ENCODE peak calls at places on chromosome 4, in ten cellular contexts. K is CD8-positive, alpha-beta T cell; D is psoas muscle; Y is stomach; A is heart right ventricle; W is mesendoderm; H is A549; U is effector memory CD4-positive, alpha-beta T cell; S is upper lobe of left lung; E is esophagus squamous epithelium. Z is an unnamed sample.

GRCh38 chr4:118765399-118765798 is 70.5 kb downstream of the SEC24D start:
- DNase-seq in D (no peak), U (no peak), A (peak), S (no peak), Y (no peak), K (no peak), E (no peak), H (peak), W (no peak), Z (no peak)

GRCh38 chr4:122602277-122603142 is 18.4 kb downstream of the IL21 start:
- DNase-seq in A (no peak), W (peak), Y (no peak), S (no peak), K (no peak), D (no peak), U (no peak), E (no peak), H (peak), Z (no peak)

GRCh38 chr4:71377561-71377960 is 38.7 kb downstream of the SLC4A4 start:
- DNase-seq in E (no peak), U (no peak), S (no peak), K (no peak), Y (no peak), W (no peak), H (peak), D (no peak), A (no peak), Z (no peak)

GRCh38 chr4:138035781-138036258 is 206.3 kb downstream of the SLC7A11 start:
- DNase-seq in A (peak), S (no peak), H (peak), K (no peak), E (no peak), D (no peak), U (no peak), W (peak), Y (no peak), Z (peak)

GRCh38 chr4:131258361-131258760 is 1890.7 kb upstream of the PCDH10 start:
- DNase-seq in U (no peak), S (no peak), A (no peak), Y (no peak), E (no peak), H (no peak), W (peak), K (no peak), D (no peak), Z (no peak)

GRCh38 chr4:14592950-14593349 is 409.3 kb upstream of the CPEB2 start:
- DNase-seq in Y (no peak), S (no peak), A (no peak), U (no peak), K (no peak), H (no peak), W (no peak), E (no peak), D (no peak), Z (no peak)

GRCh38 chr4:155703486-155704227 is 37.0 kb downstream of the GUCY1A1 start:
- DNase-seq in D (no peak), E (no peak), A (no peak), H (no peak), W (no peak), K (no peak), U (no peak), S (no peak), Y (no peak), Z (no peak)

GRCh38 chr4:97952763-97953162 is 190.5 kb downstream of the STPG2 start:
- DNase-seq in Y (no peak), U (no peak), S (no peak), A (no peak), D (no peak), W (no peak), K (no peak), H (no peak), E (no peak), Z (no peak)

GRCh38 chr4:85478576-85478975 is 3.6 kb downstream of the ARHGAP24 start:
- DNase-seq in K (no peak), S (no peak), Y (no peak), E (no peak), W (no peak), D (no peak), A (no peak), H (no peak), U (no peak), Z (no peak)

GRCh38 chr4:118340109-118340508 is 12.7 kb downstream of the PRSS12 start:
- DNase-seq in E (no peak), Y (no peak), U (no peak), S (no peak), K (no peak), A (no peak), D (no peak), W (no peak), H (no peak), Z (no peak)

GRCh38 chr4:188783606-188784157 is 644.4 kb downstream of the TRIML1 start:
- DNase-seq in A (no peak), S (no peak), H (no peak), E (no peak), K (no peak), U (no peak), D (no peak), Y (no peak), W (no peak), Z (no peak)
- H3K27ac ChIP-seq in A (no peak), S (no peak), H (no peak), E (no peak), K (no peak), U (no peak), D (no peak), Y (no peak), W (no peak), Z (no peak)

GRCh38 chr4:52410971-52411370 is 248.1 kb downstream of the USP46 start:
- DNase-seq in S (no peak), Y (no peak), K (no peak), A (no peak), D (no peak), W (no peak), E (no peak), H (no peak), U (no peak), Z (no peak)
- H3K27ac ChIP-seq in S (no peak), Y (no peak), K (no peak), A (no peak), D (no peak), W (no peak), E (no peak), H (no peak), U (no peak), Z (no peak)

GRCh38 chr4:105192474-105192873 is 45.8 kb downstream of the TET2 start:
- DNase-seq in K (no peak), S (no peak), E (no peak), U (no peak), W (no peak), D (no peak), A (no peak), Y (no peak), H (no peak), Z (no peak)

GRCh38 chr4:105194328-105195231 is 47.9 kb downstream of the TET2 start:
- DNase-seq in Y (no peak), S (no peak), K (no peak), H (no peak), D (no peak), U (no peak), A (no peak), E (no peak), W (no peak), Z (no peak)

GRCh38 chr4:105192910-105193309 is 46.2 kb downstream of the TET2 start:
- DNase-seq in E (no peak), S (no peak), Y (no peak), A (no peak), H (no peak), K (no peak), U (no peak), W (no peak), D (no peak), Z (no peak)

GRCh38 chr4:105189855-105190650 is 43.4 kb downstream of the TET2 start:
- DNase-seq in A (no peak), K (no peak), Y (no peak), U (no peak), H (no peak), S (peak), E (no peak), W (no peak), D (no peak), Z (no peak)

GRCh38 chr4:105191621-105192210 is 45.0 kb downstream of the TET2 start:
- DNase-seq in H (no peak), D (no peak), S (no peak), Y (no peak), E (no peak), K (no peak), U (no peak), W (no peak), A (no peak), Z (no peak)
- H3K27ac ChIP-seq in H (no peak), D (peak), S (peak), Y (no peak), E (peak), K (no peak), U (no peak), W (no peak), A (peak), Z (no peak)

GRCh38 chr4:101071241-101071640 is 276.1 kb downstream of the PPP3CA start:
- DNase-seq in A (no peak), S (no peak), U (no peak), E (no peak), W (no peak), K (no peak), Y (no peak), D (no peak), H (no peak), Z (no peak)
- H3K27ac ChIP-seq in A (no peak), S (no peak), U (no peak), E (no peak), W (no peak), K (no peak), Y (no peak), D (no peak), H (no peak), Z (peak)

DNA sequence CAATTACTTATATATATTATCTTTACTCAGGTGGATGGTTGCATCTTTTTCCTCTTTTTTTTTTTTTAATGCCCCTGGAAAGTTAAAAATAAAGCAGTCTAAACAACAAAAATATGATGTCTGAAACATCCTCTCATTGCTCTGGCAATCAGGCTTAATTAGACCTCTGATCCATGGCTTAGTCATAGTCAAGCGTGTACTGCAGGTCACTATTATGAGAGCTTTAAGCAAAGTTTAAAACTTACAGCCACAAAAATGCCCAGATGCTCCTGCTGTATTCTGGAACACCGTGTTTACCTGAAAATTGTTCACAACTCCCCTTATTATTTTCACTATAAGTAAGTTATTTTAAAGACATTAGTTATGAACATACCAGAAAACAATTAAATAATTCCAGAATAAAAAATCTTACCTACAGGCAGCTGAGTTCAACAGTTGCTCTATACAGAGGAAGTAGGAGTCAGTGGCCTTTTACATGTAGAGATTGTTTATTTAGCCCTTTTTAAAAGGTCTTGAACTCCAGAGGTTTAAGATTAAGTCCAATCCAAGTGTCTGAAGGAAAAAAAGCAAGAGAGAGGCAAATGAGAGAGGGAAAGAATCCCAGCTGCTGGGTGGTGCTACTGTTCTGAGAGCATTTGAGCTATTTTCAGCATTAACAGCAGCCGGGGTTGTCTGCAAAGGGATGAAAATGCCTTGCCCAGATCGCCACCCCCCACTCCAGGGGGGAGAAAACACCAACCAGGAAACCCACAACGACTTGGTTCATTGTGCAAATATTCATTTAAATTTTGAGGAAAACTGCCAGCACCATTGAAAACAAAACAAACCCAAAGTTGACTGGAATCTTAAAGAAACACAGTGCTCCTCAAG is 36.9 kb downstream of the SORBS2 start:
- DNase-seq in K (no peak), S (peak), A (peak), D (no peak), E (no peak), W (peak), H (no peak), Y (peak), U (no peak), Z (peak)
- H3K27ac ChIP-seq in K (no peak), S (peak), A (peak), D (peak), E (peak), W (no peak), H (peak), Y (peak), U (no peak), Z (peak)

DNA sequence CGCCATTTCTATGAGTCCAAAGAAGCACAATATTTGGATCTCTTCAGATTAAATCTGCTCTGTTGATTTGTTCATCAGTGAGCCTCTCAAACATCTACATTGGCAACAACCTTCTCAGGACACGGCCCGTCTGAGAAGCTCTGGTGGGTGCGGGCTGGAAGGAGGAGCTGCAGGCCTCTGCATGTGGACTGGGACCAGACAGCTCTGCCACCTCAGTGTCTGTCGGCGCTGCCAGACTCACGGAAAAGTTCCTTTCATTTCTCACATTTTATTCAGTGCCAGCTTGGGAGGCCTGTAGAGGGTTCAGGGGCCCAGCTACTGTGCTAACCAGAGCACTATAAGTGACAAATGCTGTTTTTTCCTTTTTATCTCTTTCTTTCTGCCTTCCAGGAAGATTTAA is 23.0 kb upstream of the HOPX start:
- DNase-seq in H (no peak), D (no peak), Y (no peak), A (no peak), S (no peak), U (no peak), K (no peak), W (peak), E (no peak), Z (no peak)
- H3K27ac ChIP-seq in H (no peak), D (no peak), Y (no peak), A (no peak), S (no peak), U (no peak), K (no peak), W (no peak), E (no peak), Z (peak)

GRCh38 chr4:80162418-80162817 is 34.9 kb upstream of the PRDM8 start:
- DNase-seq in U (no peak), W (no peak), Y (no peak), S (no peak), A (no peak), K (no peak), H (no peak), D (no peak), E (no peak), Z (no peak)
- H3K27ac ChIP-seq in U (no peak), W (no peak), Y (no peak), S (no peak), A (no peak), K (no peak), H (no peak), D (no peak), E (no peak), Z (no peak)

GRCh38 chr4:139550724-139551429 is 5.1 kb downstream of the SETD7 start:
- DNase-seq in D (no peak), W (peak), U (no peak), Y (no peak), H (no peak), S (no peak), A (peak), K (no peak), E (no peak), Z (no peak)
- H3K27ac ChIP-seq in D (peak), W (peak), U (no peak), Y (peak), H (no peak), S (no peak), A (peak), K (no peak), E (peak), Z (no peak)

GRCh38 chr4:140807491-140808257 is 51.5 kb upstream of the TBC1D9 start:
- DNase-seq in K (no peak), W (no peak), Y (no peak), E (no peak), U (no peak), D (no peak), A (no peak), S (no peak), H (no peak), Z (no peak)
- H3K27ac ChIP-seq in K (no peak), W (no peak), Y (no peak), E (peak), U (no peak), D (no peak), A (peak), S (no peak), H (no peak), Z (peak)

Z was measured in caudate nucleus.